ENCODE peak calls at places on chromosome 7, in four cellular contexts. One of them, this sample, is unnamed. For H3K9me3, the result is how much of the 10 kb centered on the place peaks cover.

GRCh38 chr7:96080021-96080420 is 241.9 kb downstream of the SLC25A13 start:
- DNase-seq in HepG2: no peak
- DNase-seq in GM23248: no peak
- DNase-seq in PC-3: peak
- DNase-seq in this sample: no peak

GRCh38 chr7:16711730-16712129 is 41.8 kb upstream of the TSPAN13 start:
- DNase-seq in HepG2: no peak
- DNase-seq in GM23248: peak
- DNase-seq in PC-3: peak
- DNase-seq in this sample: no peak

GRCh38 chr7:140646931-140647647 is 6.5 kb upstream of the DENND2A start:
- DNase-seq in HepG2: peak
- DNase-seq in GM23248: peak
- DNase-seq in PC-3: no peak
- DNase-seq in this sample: no peak

GRCh38 chr7:156158213-156158612 is 345.9 kb upstream of the SHH start:
- DNase-seq in HepG2: no peak
- DNase-seq in GM23248: no peak
- DNase-seq in PC-3: no peak
- DNase-seq in this sample: no peak

GRCh38 chr7:108529341-108529740 is 3.4 kb upstream of the PNPLA8 start:
- DNase-seq in HepG2: no peak
- DNase-seq in GM23248: no peak
- DNase-seq in PC-3: peak
- DNase-seq in this sample: peak

GRCh38 chr7:8408871-8409270 is 24.5 kb upstream of the NXPH1 start:
- DNase-seq in HepG2: no peak
- DNase-seq in GM23248: no peak
- DNase-seq in PC-3: no peak
- DNase-seq in this sample: no peak

GRCh38 chr7:84248267-84248666 is 53.7 kb upstream of the SEMA3A start:
- DNase-seq in HepG2: no peak
- DNase-seq in GM23248: no peak
- DNase-seq in PC-3: no peak
- DNase-seq in this sample: no peak

GRCh38 chr7:41693150-41693997 is 9.5 kb downstream of the INHBA start:
- DNase-seq in HepG2: no peak
- DNase-seq in GM23248: peak
- DNase-seq in PC-3: no peak
- DNase-seq in this sample: no peak

GRCh38 chr7:33091111-33091531 is 18.1 kb downstream of the RP9 start:
- DNase-seq in HepG2: no peak
- DNase-seq in GM23248: peak
- DNase-seq in PC-3: peak
- DNase-seq in this sample: no peak

GRCh38 chr7:129784783-129785456 is 167.8 kb downstream of the UBE2H start:
- DNase-seq in HepG2: no peak
- DNase-seq in GM23248: no peak
- DNase-seq in PC-3: no peak
- DNase-seq in this sample: peak

GRCh38 chr7:112572669-112573301 is 92.0 kb downstream of the LSMEM1 start:
- DNase-seq in HepG2: peak
- DNase-seq in GM23248: no peak
- DNase-seq in PC-3: peak
- DNase-seq in this sample: peak

GRCh38 chr7:116686812-116687419 is 14.9 kb downstream of the MET start:
- DNase-seq in HepG2: peak
- DNase-seq in GM23248: no peak
- DNase-seq in PC-3: no peak
- DNase-seq in this sample: no peak

GRCh38 chr7:82444220-82445049 is 858 bp upstream of the CACNA2D1 start:
- DNase-seq in HepG2: no peak
- DNase-seq in GM23248: no peak
- DNase-seq in PC-3: peak
- DNase-seq in this sample: peak

DNA sequence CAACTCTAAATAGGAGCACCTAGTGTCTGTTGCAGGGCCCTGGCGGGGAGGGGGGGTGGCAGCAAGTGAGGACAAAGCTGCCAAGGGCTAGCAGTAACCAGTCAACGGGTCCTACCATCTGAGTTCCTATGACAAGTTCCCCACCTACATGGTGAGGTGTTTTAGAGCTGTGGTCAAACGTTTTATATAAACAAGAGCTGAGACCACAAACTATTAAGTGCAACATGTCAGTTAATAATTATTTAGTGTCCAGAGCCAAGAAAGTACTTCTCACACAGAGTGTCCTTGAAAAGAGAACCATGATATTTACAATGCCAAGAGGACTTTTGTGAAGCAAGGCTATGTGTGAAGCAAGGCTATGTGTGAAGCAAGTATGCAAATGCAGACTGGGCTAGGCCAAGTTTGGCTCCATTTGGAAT is 434.7 kb downstream of the TNS3 start:
- DNase-seq in HepG2: peak
- DNase-seq in GM23248: no peak
- DNase-seq in PC-3: no peak
- DNase-seq in this sample: no peak
- H3K9me3 ChIP-seq in HepG2: under half
- H3K9me3 ChIP-seq in GM23248: under half
- H3K9me3 ChIP-seq in PC-3: under half
- H3K9me3 ChIP-seq in this sample: under half

DNA sequence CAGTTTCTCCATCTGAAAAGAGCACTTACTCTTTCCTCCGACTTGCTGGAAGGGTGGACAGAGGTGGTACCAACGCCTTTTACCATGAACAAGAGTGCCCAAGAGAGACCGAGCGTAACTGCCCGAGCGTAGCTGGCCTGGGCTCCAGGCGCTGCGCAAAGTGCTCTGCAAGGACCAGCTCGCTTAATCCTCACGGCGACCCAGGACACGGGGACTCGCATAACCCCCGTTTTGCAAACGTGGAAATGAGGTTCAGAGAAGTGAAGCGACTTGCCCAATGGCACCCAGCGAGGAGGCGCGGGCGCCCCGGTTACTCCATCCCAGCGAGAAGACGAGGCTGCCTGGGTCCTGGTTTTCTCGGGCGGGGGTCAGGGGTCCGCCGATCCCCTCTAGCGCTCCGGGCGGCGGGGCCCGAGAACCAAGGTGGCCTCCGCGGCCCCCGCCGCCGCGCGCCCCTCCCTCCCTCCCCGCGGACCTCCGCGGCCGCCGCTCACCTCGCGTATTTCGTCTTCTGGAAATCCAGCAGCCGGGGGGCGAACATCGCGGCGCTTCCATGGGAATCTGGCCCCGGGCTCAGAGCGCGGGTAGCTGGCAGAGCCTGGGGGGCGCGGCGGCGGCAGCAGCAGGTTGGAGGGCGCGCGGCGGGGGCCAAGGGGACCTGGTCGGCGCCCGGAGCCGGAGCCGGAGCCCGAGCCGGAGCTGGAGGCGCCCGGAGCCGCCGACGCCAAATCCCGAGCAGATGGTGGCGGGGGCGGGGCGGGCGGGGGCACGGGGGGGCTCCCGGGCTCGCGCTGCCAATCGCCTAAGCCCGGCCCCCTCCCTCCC is at the start of gene MMD2:
- DNase-seq in HepG2: no peak
- DNase-seq in GM23248: no peak
- DNase-seq in PC-3: no peak
- DNase-seq in this sample: no peak
- TF ChIP-seq EZH2 in HepG2: peak
- TF ChIP-seq EZH2 in GM23248: peak
- TF ChIP-seq EZH2 in PC-3: no peak
- TF ChIP-seq EZH2 in this sample: no peak

GRCh38 chr7:50637725-50638643 is 72.8 kb upstream of the DDC start:
- DNase-seq in HepG2: no peak
- DNase-seq in GM23248: peak
- DNase-seq in PC-3: no peak
- DNase-seq in this sample: no peak
- H3K9me3 ChIP-seq in HepG2: under half
- H3K9me3 ChIP-seq in GM23248: under half
- H3K9me3 ChIP-seq in PC-3: under half
- H3K9me3 ChIP-seq in this sample: under half

DNA sequence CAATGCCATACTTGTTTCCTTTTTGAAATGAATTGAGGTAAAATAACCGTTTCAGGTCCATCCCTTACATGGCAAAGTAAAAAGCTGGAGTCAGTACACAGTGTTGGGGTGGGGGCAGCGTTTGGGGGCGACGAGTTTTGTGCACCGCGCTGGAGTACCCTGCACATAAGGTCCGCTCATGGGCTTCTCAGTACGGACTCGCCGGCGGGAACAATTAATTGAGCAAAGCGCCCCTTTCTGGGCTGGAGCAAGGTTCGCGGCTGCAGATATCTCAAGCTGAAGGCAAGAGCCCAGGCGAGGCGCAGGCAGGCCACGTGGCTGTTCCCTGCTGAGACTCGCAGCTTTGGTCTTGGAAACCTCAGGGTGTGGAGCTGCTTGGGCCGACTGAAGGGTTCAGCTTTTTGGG is 1.5 kb upstream of the TWIST1 start:
- DNase-seq in HepG2: no peak
- DNase-seq in GM23248: peak
- DNase-seq in PC-3: no peak
- DNase-seq in this sample: no peak
- TF ChIP-seq EZH2 in HepG2: no peak
- TF ChIP-seq EZH2 in GM23248: no peak
- TF ChIP-seq EZH2 in PC-3: no peak
- TF ChIP-seq EZH2 in this sample: no peak

DNA sequence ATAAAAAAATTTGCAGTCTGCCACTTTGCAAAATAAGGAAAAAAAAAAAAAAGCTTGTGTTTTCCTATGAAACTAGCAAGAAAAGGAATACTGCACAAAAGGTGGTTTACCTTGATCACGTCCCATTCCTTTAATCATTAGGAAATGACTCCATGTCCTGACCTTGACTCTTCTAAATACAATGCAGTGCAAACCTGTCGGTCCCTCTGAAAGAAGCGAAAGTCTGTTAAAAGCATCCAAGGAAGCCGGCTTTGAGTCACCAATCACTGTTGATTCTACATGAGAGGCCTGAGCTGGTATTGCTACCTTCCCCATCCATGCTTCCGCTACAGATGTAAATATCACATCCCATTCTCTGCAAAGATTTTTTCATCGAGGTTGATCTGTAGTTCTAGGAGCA is 652.1 kb downstream of the SDK1 start:
- DNase-seq in HepG2: peak
- DNase-seq in GM23248: no peak
- DNase-seq in PC-3: no peak
- DNase-seq in this sample: no peak
- H3K9me3 ChIP-seq in HepG2: under half
- H3K9me3 ChIP-seq in GM23248: under half
- H3K9me3 ChIP-seq in PC-3: under half
- H3K9me3 ChIP-seq in this sample: under half